ENCODE peak calls at places on chromosomes 5 and 9, in seven cellular contexts. One of them, this sample, is unnamed. For H3K4me1, the result is how much of the 10 kb centered on the place peaks cover.

GRCh38 chr5:126339215-126339805 is 83.9 kb upstream of the GRAMD2B start:
- DNase-seq in mammary epithelial cell: peak
- DNase-seq in aorta: no peak
- DNase-seq in tibial nerve: peak
- DNase-seq in IMR-90: peak
- DNase-seq in neural progenitor cell: peak
- DNase-seq in spleen: no peak
- DNase-seq in this sample: no peak

GRCh38 chr5:159667286-159667685 is 249.0 kb upstream of the ADRA1B start:
- DNase-seq in mammary epithelial cell: no peak
- DNase-seq in aorta: no peak
- DNase-seq in tibial nerve: no peak
- DNase-seq in IMR-90: no peak
- DNase-seq in neural progenitor cell: no peak
- DNase-seq in spleen: no peak
- DNase-seq in this sample: no peak

GRCh38 chr9:92196909-92197308 is 81.7 kb upstream of the SPTLC1 start:
- DNase-seq in mammary epithelial cell: peak
- DNase-seq in aorta: no peak
- DNase-seq in tibial nerve: no peak
- DNase-seq in IMR-90: peak
- DNase-seq in neural progenitor cell: no peak
- DNase-seq in spleen: no peak
- DNase-seq in this sample: peak

GRCh38 chr5:139808481-139809330 is 13.1 kb downstream of the PSD2 start:
- DNase-seq in mammary epithelial cell: no peak
- DNase-seq in aorta: peak
- DNase-seq in tibial nerve: no peak
- DNase-seq in IMR-90: peak
- DNase-seq in neural progenitor cell: peak
- DNase-seq in spleen: peak
- DNase-seq in this sample: no peak

GRCh38 chr5:78472469-78473106 is 112.2 kb downstream of the SCAMP1 start:
- DNase-seq in mammary epithelial cell: peak
- DNase-seq in aorta: no peak
- DNase-seq in tibial nerve: no peak
- DNase-seq in IMR-90: no peak
- DNase-seq in neural progenitor cell: no peak
- DNase-seq in spleen: no peak
- DNase-seq in this sample: no peak

GRCh38 chr9:83920469-83920941 is 727 bp downstream of the KIF27 start:
- DNase-seq in mammary epithelial cell: peak
- DNase-seq in aorta: no peak
- DNase-seq in tibial nerve: no peak
- DNase-seq in IMR-90: peak
- DNase-seq in neural progenitor cell: no peak
- DNase-seq in spleen: no peak
- DNase-seq in this sample: peak

GRCh38 chr5:172477466-172477865 is 23.1 kb upstream of the SH3PXD2B start:
- DNase-seq in mammary epithelial cell: no peak
- DNase-seq in aorta: no peak
- DNase-seq in tibial nerve: no peak
- DNase-seq in IMR-90: no peak
- DNase-seq in neural progenitor cell: no peak
- DNase-seq in spleen: no peak
- DNase-seq in this sample: no peak

GRCh38 chr9:79800578-79800977 is 228.8 kb downstream of the TLE4 start:
- DNase-seq in mammary epithelial cell: no peak
- DNase-seq in aorta: no peak
- DNase-seq in tibial nerve: no peak
- DNase-seq in IMR-90: peak
- DNase-seq in neural progenitor cell: no peak
- DNase-seq in spleen: no peak
- DNase-seq in this sample: no peak

GRCh38 chr5:170748986-170749385 is 34.5 kb upstream of the GABRP start:
- DNase-seq in mammary epithelial cell: no peak
- DNase-seq in aorta: no peak
- DNase-seq in tibial nerve: no peak
- DNase-seq in IMR-90: no peak
- DNase-seq in neural progenitor cell: no peak
- DNase-seq in spleen: no peak
- DNase-seq in this sample: no peak

GRCh38 chr5:168844566-168845296 is 265.6 kb upstream of the PANK3 start:
- DNase-seq in mammary epithelial cell: no peak
- DNase-seq in aorta: no peak
- DNase-seq in tibial nerve: no peak
- DNase-seq in IMR-90: no peak
- DNase-seq in neural progenitor cell: peak
- DNase-seq in spleen: no peak
- DNase-seq in this sample: no peak

GRCh38 chr5:75465480-75465879 is 45.9 kb downstream of the CERT1 start:
- DNase-seq in mammary epithelial cell: no peak
- DNase-seq in aorta: no peak
- DNase-seq in tibial nerve: no peak
- DNase-seq in IMR-90: peak
- DNase-seq in neural progenitor cell: no peak
- DNase-seq in spleen: no peak
- DNase-seq in this sample: no peak

GRCh38 chr5:125316913-125317545 is 570.6 kb upstream of the ZNF608 start:
- DNase-seq in mammary epithelial cell: no peak
- DNase-seq in aorta: no peak
- DNase-seq in tibial nerve: no peak
- DNase-seq in IMR-90: no peak
- DNase-seq in neural progenitor cell: peak
- DNase-seq in spleen: no peak
- DNase-seq in this sample: no peak

GRCh38 chr9:4575997-4576396 is 85.7 kb downstream of the SLC1A1 start:
- DNase-seq in mammary epithelial cell: no peak
- DNase-seq in aorta: no peak
- DNase-seq in tibial nerve: no peak
- DNase-seq in IMR-90: no peak
- DNase-seq in neural progenitor cell: no peak
- DNase-seq in spleen: no peak
- DNase-seq in this sample: no peak

GRCh38 chr5:76371955-76372319 is 31.1 kb upstream of the IQGAP2 start:
- DNase-seq in mammary epithelial cell: peak
- DNase-seq in aorta: no peak
- DNase-seq in tibial nerve: no peak
- DNase-seq in IMR-90: peak
- DNase-seq in neural progenitor cell: no peak
- DNase-seq in spleen: no peak
- DNase-seq in this sample: peak

GRCh38 chr9:87497604-87498045 is at the start of gene DAPK1:
- DNase-seq in mammary epithelial cell: peak
- DNase-seq in aorta: peak
- DNase-seq in tibial nerve: peak
- DNase-seq in IMR-90: no peak
- DNase-seq in neural progenitor cell: peak
- DNase-seq in spleen: peak
- DNase-seq in this sample: no peak

GRCh38 chr5:51104556-51104955 is 278.7 kb upstream of the ISL1 start:
- DNase-seq in mammary epithelial cell: no peak
- DNase-seq in aorta: no peak
- DNase-seq in tibial nerve: no peak
- DNase-seq in IMR-90: no peak
- DNase-seq in neural progenitor cell: no peak
- DNase-seq in spleen: no peak
- DNase-seq in this sample: no peak

GRCh38 chr5:150163547-150164059 is 3.0 kb upstream of the CDX1 start:
- DNase-seq in mammary epithelial cell: no peak
- DNase-seq in aorta: peak
- DNase-seq in tibial nerve: peak
- DNase-seq in IMR-90: no peak
- DNase-seq in neural progenitor cell: no peak
- DNase-seq in spleen: no peak
- DNase-seq in this sample: no peak

GRCh38 chr9:98328770-98329169 is 73.3 kb upstream of the TBC1D2 start:
- DNase-seq in mammary epithelial cell: no peak
- DNase-seq in aorta: no peak
- DNase-seq in tibial nerve: no peak
- DNase-seq in IMR-90: no peak
- DNase-seq in neural progenitor cell: no peak
- DNase-seq in spleen: peak
- DNase-seq in this sample: no peak

GRCh38 chr9:98329281-98329680 is 73.8 kb upstream of the TBC1D2 start:
- DNase-seq in mammary epithelial cell: no peak
- DNase-seq in aorta: no peak
- DNase-seq in tibial nerve: no peak
- DNase-seq in IMR-90: no peak
- DNase-seq in neural progenitor cell: no peak
- DNase-seq in spleen: peak
- DNase-seq in this sample: no peak

GRCh38 chr9:98326402-98327248 is 71.2 kb upstream of the TBC1D2 start:
- DNase-seq in mammary epithelial cell: no peak
- DNase-seq in aorta: no peak
- DNase-seq in tibial nerve: no peak
- DNase-seq in IMR-90: peak
- DNase-seq in neural progenitor cell: no peak
- DNase-seq in spleen: peak
- DNase-seq in this sample: no peak

GRCh38 chr9:98328141-98328540 is 72.7 kb upstream of the TBC1D2 start:
- DNase-seq in mammary epithelial cell: no peak
- DNase-seq in aorta: no peak
- DNase-seq in tibial nerve: no peak
- DNase-seq in IMR-90: no peak
- DNase-seq in neural progenitor cell: no peak
- DNase-seq in spleen: peak
- DNase-seq in this sample: no peak

DNA sequence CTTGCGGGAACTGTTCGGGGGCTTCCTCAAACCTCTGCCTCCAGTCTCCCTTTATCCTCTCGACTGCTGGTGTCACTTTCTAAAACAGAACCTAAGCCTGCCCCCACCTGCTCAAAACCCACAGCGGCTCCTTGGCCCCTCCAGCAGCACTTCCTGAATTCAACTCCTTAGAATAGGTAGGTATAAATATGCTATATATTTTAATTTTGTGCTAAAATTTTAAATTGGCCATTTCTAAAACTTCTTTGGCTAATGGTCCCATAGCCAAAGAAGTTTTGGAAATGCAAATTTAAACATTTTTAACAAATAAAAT is 71.8 kb upstream of the TBC1D2 start:
- DNase-seq in mammary epithelial cell: no peak
- DNase-seq in aorta: no peak
- DNase-seq in tibial nerve: no peak
- DNase-seq in IMR-90: no peak
- DNase-seq in neural progenitor cell: no peak
- DNase-seq in spleen: peak
- DNase-seq in this sample: no peak
- H3K4me1 ChIP-seq in mammary epithelial cell: under half
- H3K4me1 ChIP-seq in aorta: under half
- H3K4me1 ChIP-seq in tibial nerve: under half
- H3K4me1 ChIP-seq in IMR-90: under half
- H3K4me1 ChIP-seq in neural progenitor cell: under half
- H3K4me1 ChIP-seq in spleen: under half
- H3K4me1 ChIP-seq in this sample: under half

GRCh38 chr5:82298668-82299067 is 20.5 kb upstream of the RPS23 start:
- DNase-seq in mammary epithelial cell: no peak
- DNase-seq in aorta: no peak
- DNase-seq in tibial nerve: no peak
- DNase-seq in IMR-90: no peak
- DNase-seq in neural progenitor cell: no peak
- DNase-seq in spleen: no peak
- DNase-seq in this sample: no peak

GRCh38 chr5:82296929-82297328 is 18.8 kb upstream of the RPS23 start:
- DNase-seq in mammary epithelial cell: no peak
- DNase-seq in aorta: no peak
- DNase-seq in tibial nerve: no peak
- DNase-seq in IMR-90: no peak
- DNase-seq in neural progenitor cell: no peak
- DNase-seq in spleen: no peak
- DNase-seq in this sample: no peak

GRCh38 chr5:82297711-82298110 is 19.6 kb upstream of the RPS23 start:
- DNase-seq in mammary epithelial cell: no peak
- DNase-seq in aorta: no peak
- DNase-seq in tibial nerve: no peak
- DNase-seq in IMR-90: no peak
- DNase-seq in neural progenitor cell: no peak
- DNase-seq in spleen: no peak
- DNase-seq in this sample: no peak

GRCh38 chr5:82295959-82296557 is 17.9 kb upstream of the RPS23 start:
- DNase-seq in mammary epithelial cell: no peak
- DNase-seq in aorta: no peak
- DNase-seq in tibial nerve: no peak
- DNase-seq in IMR-90: no peak
- DNase-seq in neural progenitor cell: no peak
- DNase-seq in spleen: no peak
- DNase-seq in this sample: no peak

GRCh38 chr5:82295144-82295543 is 17.0 kb upstream of the RPS23 start:
- DNase-seq in mammary epithelial cell: no peak
- DNase-seq in aorta: no peak
- DNase-seq in tibial nerve: no peak
- DNase-seq in IMR-90: peak
- DNase-seq in neural progenitor cell: peak
- DNase-seq in spleen: no peak
- DNase-seq in this sample: no peak
- H3K4me1 ChIP-seq in mammary epithelial cell: under half
- H3K4me1 ChIP-seq in aorta: under half
- H3K4me1 ChIP-seq in tibial nerve: under half
- H3K4me1 ChIP-seq in IMR-90: under half
- H3K4me1 ChIP-seq in neural progenitor cell: half or more
- H3K4me1 ChIP-seq in spleen: under half
- H3K4me1 ChIP-seq in this sample: under half

DNA sequence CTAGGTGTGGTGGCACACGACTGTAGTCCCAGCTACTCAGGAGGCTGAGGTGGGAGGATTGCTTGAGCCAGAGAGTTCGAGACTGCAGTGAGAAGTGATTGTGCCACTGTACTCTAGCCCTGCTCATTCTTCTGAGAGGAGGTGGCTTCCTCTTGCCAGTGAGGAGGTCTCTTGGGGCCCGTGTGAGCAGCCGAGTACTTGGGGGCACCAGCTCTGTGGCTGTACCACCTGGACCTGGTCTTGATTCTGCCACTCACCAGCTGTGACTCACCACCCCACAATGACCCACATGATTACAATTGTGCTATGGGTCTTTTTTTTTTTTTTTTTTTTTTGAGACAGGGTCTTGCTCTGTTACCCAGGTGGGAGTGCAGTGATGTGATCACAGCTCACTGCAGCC is 18.0 kb upstream of the CRB2 start:
- DNase-seq in mammary epithelial cell: no peak
- DNase-seq in aorta: no peak
- DNase-seq in tibial nerve: no peak
- DNase-seq in IMR-90: no peak
- DNase-seq in neural progenitor cell: no peak
- DNase-seq in spleen: peak
- DNase-seq in this sample: no peak
- H3K4me1 ChIP-seq in mammary epithelial cell: under half
- H3K4me1 ChIP-seq in aorta: under half
- H3K4me1 ChIP-seq in tibial nerve: under half
- H3K4me1 ChIP-seq in IMR-90: under half
- H3K4me1 ChIP-seq in neural progenitor cell: under half
- H3K4me1 ChIP-seq in spleen: half or more
- H3K4me1 ChIP-seq in this sample: under half

GRCh38 chr5:14676320-14676719 is 11.8 kb downstream of the OTULIN start:
- DNase-seq in mammary epithelial cell: peak
- DNase-seq in aorta: no peak
- DNase-seq in tibial nerve: no peak
- DNase-seq in IMR-90: peak
- DNase-seq in neural progenitor cell: no peak
- DNase-seq in spleen: no peak
- DNase-seq in this sample: peak
- H3K4me1 ChIP-seq in mammary epithelial cell: under half
- H3K4me1 ChIP-seq in aorta: under half
- H3K4me1 ChIP-seq in tibial nerve: half or more
- H3K4me1 ChIP-seq in IMR-90: under half
- H3K4me1 ChIP-seq in neural progenitor cell: under half
- H3K4me1 ChIP-seq in spleen: half or more
- H3K4me1 ChIP-seq in this sample: under half

GRCh38 chr9:134358968-134359319 is 32.7 kb downstream of the RXRA start:
- DNase-seq in mammary epithelial cell: no peak
- DNase-seq in aorta: no peak
- DNase-seq in tibial nerve: no peak
- DNase-seq in IMR-90: no peak
- DNase-seq in neural progenitor cell: no peak
- DNase-seq in spleen: no peak
- DNase-seq in this sample: no peak
- H3K4me1 ChIP-seq in mammary epithelial cell: half or more
- H3K4me1 ChIP-seq in aorta: under half
- H3K4me1 ChIP-seq in tibial nerve: half or more
- H3K4me1 ChIP-seq in IMR-90: under half
- H3K4me1 ChIP-seq in neural progenitor cell: under half
- H3K4me1 ChIP-seq in spleen: half or more
- H3K4me1 ChIP-seq in this sample: under half